ENCODE peak calls at places on chromosomes 2 and 18, in seven cellular contexts. One of them, this sample, is unnamed.
A peak's percentile ranks its signal among the peaks of the same experiment; 100 is the strongest.

GRCh38 chr2:224646242-224646846 is 61.2 kb upstream of the CUL3 start:
- ATAC-seq in PC-3: peak; percentile 70
- ATAC-seq in RWPE2: no peak
- ATAC-seq in heart right ventricle: no peak
- ATAC-seq in DND-41: peak; percentile 76
- ATAC-seq in heart left ventricle: no peak
- ATAC-seq in right cardiac atrium: no peak
- ATAC-seq in this sample: no peak

GRCh38 chr2:144331652-144332355 is 188.1 kb downstream of the ZEB2 start:
- ATAC-seq in PC-3: peak; percentile 72
- ATAC-seq in RWPE2: peak; percentile 74
- ATAC-seq in heart right ventricle: peak; percentile 68
- ATAC-seq in DND-41: no peak
- ATAC-seq in heart left ventricle: peak; percentile 92
- ATAC-seq in right cardiac atrium: peak; percentile 68
- ATAC-seq in this sample: no peak

GRCh38 chr2:203586151-203586550 is 51.0 kb upstream of the RAPH1 start:
- ATAC-seq in PC-3: no peak
- ATAC-seq in RWPE2: no peak
- ATAC-seq in heart right ventricle: no peak
- ATAC-seq in DND-41: no peak
- ATAC-seq in heart left ventricle: no peak
- ATAC-seq in right cardiac atrium: no peak
- ATAC-seq in this sample: no peak

GRCh38 chr2:169768262-169768995 is 30.2 kb upstream of the SSB start:
- ATAC-seq in PC-3: no peak
- ATAC-seq in RWPE2: no peak
- ATAC-seq in heart right ventricle: peak; percentile 35
- ATAC-seq in DND-41: no peak
- ATAC-seq in heart left ventricle: peak; percentile 45
- ATAC-seq in right cardiac atrium: peak; percentile 83
- ATAC-seq in this sample: no peak

GRCh38 chr2:64263315-64263714 is 119.1 kb upstream of the PELI1 start:
- ATAC-seq in PC-3: peak; percentile 92
- ATAC-seq in RWPE2: peak; percentile 95
- ATAC-seq in heart right ventricle: peak; percentile 24
- ATAC-seq in DND-41: no peak
- ATAC-seq in heart left ventricle: peak; percentile 63
- ATAC-seq in right cardiac atrium: peak; percentile 47
- ATAC-seq in this sample: no peak

GRCh38 chr18:832085-832681 is 20.1 kb upstream of the YES1 start:
- ATAC-seq in PC-3: peak; percentile 64
- ATAC-seq in RWPE2: peak; percentile 41
- ATAC-seq in heart right ventricle: peak; percentile 40
- ATAC-seq in DND-41: no peak
- ATAC-seq in heart left ventricle: peak; percentile 43
- ATAC-seq in right cardiac atrium: peak; percentile 63
- ATAC-seq in this sample: no peak

GRCh38 chr2:160353166-160353565 is 140.4 kb downstream of the RBMS1 start:
- ATAC-seq in PC-3: peak; percentile 27
- ATAC-seq in RWPE2: peak; percentile 31
- ATAC-seq in heart right ventricle: no peak
- ATAC-seq in DND-41: peak; percentile 79
- ATAC-seq in heart left ventricle: no peak
- ATAC-seq in right cardiac atrium: no peak
- ATAC-seq in this sample: no peak

GRCh38 chr2:173130521-173131467 is 55.1 kb downstream of the MAP3K20 start:
- ATAC-seq in PC-3: no peak
- ATAC-seq in RWPE2: peak; percentile 81
- ATAC-seq in heart right ventricle: peak; percentile 64
- ATAC-seq in DND-41: no peak
- ATAC-seq in heart left ventricle: peak; percentile 60
- ATAC-seq in right cardiac atrium: no peak
- ATAC-seq in this sample: no peak

GRCh38 chr2:37550197-37550596 is 121.2 kb downstream of the CDC42EP3 start:
- ATAC-seq in PC-3: no peak
- ATAC-seq in RWPE2: no peak
- ATAC-seq in heart right ventricle: no peak
- ATAC-seq in DND-41: no peak
- ATAC-seq in heart left ventricle: no peak
- ATAC-seq in right cardiac atrium: no peak
- ATAC-seq in this sample: no peak

GRCh38 chr2:8457620-8458255 is 224.1 kb upstream of the ID2 start:
- ATAC-seq in PC-3: no peak
- ATAC-seq in RWPE2: no peak
- ATAC-seq in heart right ventricle: no peak
- ATAC-seq in DND-41: no peak
- ATAC-seq in heart left ventricle: no peak
- ATAC-seq in right cardiac atrium: no peak
- ATAC-seq in this sample: no peak

GRCh38 chr2:157751462-157752058 is 122.9 kb upstream of the ACVR1C start:
- ATAC-seq in PC-3: no peak
- ATAC-seq in RWPE2: peak; percentile 19
- ATAC-seq in heart right ventricle: peak; percentile 46
- ATAC-seq in DND-41: no peak
- ATAC-seq in heart left ventricle: peak; percentile 46
- ATAC-seq in right cardiac atrium: peak; percentile 26
- ATAC-seq in this sample: no peak

GRCh38 chr2:239265681-239266435 is 135.0 kb downstream of the HDAC4 start:
- ATAC-seq in PC-3: no peak
- ATAC-seq in RWPE2: no peak
- ATAC-seq in heart right ventricle: no peak
- ATAC-seq in DND-41: no peak
- ATAC-seq in heart left ventricle: peak; percentile 1
- ATAC-seq in right cardiac atrium: peak; percentile 3
- ATAC-seq in this sample: no peak

GRCh38 chr2:195049372-195050031 is 607.5 kb upstream of the SLC39A10 start:
- ATAC-seq in PC-3: peak; percentile 83
- ATAC-seq in RWPE2: peak; percentile 66
- ATAC-seq in heart right ventricle: no peak
- ATAC-seq in DND-41: no peak
- ATAC-seq in heart left ventricle: no peak
- ATAC-seq in right cardiac atrium: no peak
- ATAC-seq in this sample: no peak

GRCh38 chr2:230700447-230700846 is 12.2 kb upstream of the CAB39 start:
- ATAC-seq in PC-3: no peak
- ATAC-seq in RWPE2: no peak
- ATAC-seq in heart right ventricle: peak; percentile 51
- ATAC-seq in DND-41: no peak
- ATAC-seq in heart left ventricle: peak; percentile 38
- ATAC-seq in right cardiac atrium: peak; percentile 43
- ATAC-seq in this sample: peak; percentile 60

GRCh38 chr2:70871398-70872211 is 36.0 kb upstream of the CD207 start:
- ATAC-seq in PC-3: peak; percentile 99
- ATAC-seq in RWPE2: peak; percentile 96
- ATAC-seq in heart right ventricle: peak; percentile 94
- ATAC-seq in DND-41: peak; percentile 95
- ATAC-seq in heart left ventricle: peak; percentile 97
- ATAC-seq in right cardiac atrium: peak; percentile 95
- ATAC-seq in this sample: peak; percentile 88

GRCh38 chr18:36511791-36512352 is 214.4 kb downstream of the FHOD3 start:
- ATAC-seq in PC-3: peak; percentile 72
- ATAC-seq in RWPE2: no peak
- ATAC-seq in heart right ventricle: peak; percentile 47
- ATAC-seq in DND-41: no peak
- ATAC-seq in heart left ventricle: peak; percentile 60
- ATAC-seq in right cardiac atrium: no peak
- ATAC-seq in this sample: no peak

GRCh38 chr2:96413067-96413722 is 77.6 kb downstream of the NCAPH start:
- ATAC-seq in PC-3: peak; percentile 85
- ATAC-seq in RWPE2: peak; percentile 79
- ATAC-seq in heart right ventricle: no peak
- ATAC-seq in DND-41: no peak
- ATAC-seq in heart left ventricle: no peak
- ATAC-seq in right cardiac atrium: peak; percentile 26
- ATAC-seq in this sample: no peak

GRCh38 chr2:62596061-62596658 is 90.2 kb upstream of the TMEM17 start:
- ATAC-seq in PC-3: peak; percentile 71
- ATAC-seq in RWPE2: no peak
- ATAC-seq in heart right ventricle: peak; percentile 22
- ATAC-seq in DND-41: no peak
- ATAC-seq in heart left ventricle: peak; percentile 29
- ATAC-seq in right cardiac atrium: no peak
- ATAC-seq in this sample: peak; percentile 36

GRCh38 chr2:144084114-144084661 is 435.7 kb downstream of the ZEB2 start:
- ATAC-seq in PC-3: peak; percentile 78
- ATAC-seq in RWPE2: peak; percentile 64
- ATAC-seq in heart right ventricle: no peak
- ATAC-seq in DND-41: no peak
- ATAC-seq in heart left ventricle: no peak
- ATAC-seq in right cardiac atrium: no peak
- ATAC-seq in this sample: no peak

GRCh38 chr2:121155502-121156056 is 129.4 kb downstream of the TFCP2L1 start:
- ATAC-seq in PC-3: peak; percentile 32
- ATAC-seq in RWPE2: peak; percentile 22
- ATAC-seq in heart right ventricle: peak; percentile 24
- ATAC-seq in DND-41: no peak
- ATAC-seq in heart left ventricle: no peak
- ATAC-seq in right cardiac atrium: peak; percentile 24
- ATAC-seq in this sample: peak; percentile 25

GRCh38 chr2:94874277-94874997 is 3.2 kb downstream of the TEKT4 start:
- ATAC-seq in PC-3: peak; percentile 74
- ATAC-seq in RWPE2: peak; percentile 84
- ATAC-seq in heart right ventricle: peak; percentile 54
- ATAC-seq in DND-41: peak; percentile 93
- ATAC-seq in heart left ventricle: peak; percentile 57
- ATAC-seq in right cardiac atrium: peak; percentile 43
- ATAC-seq in this sample: no peak

GRCh38 chr18:63155910-63156773 is 163.4 kb downstream of the BCL2 start:
- ATAC-seq in PC-3: no peak
- ATAC-seq in RWPE2: no peak
- ATAC-seq in heart right ventricle: no peak
- ATAC-seq in DND-41: no peak
- ATAC-seq in heart left ventricle: no peak
- ATAC-seq in right cardiac atrium: no peak
- ATAC-seq in this sample: no peak

GRCh38 chr18:63154350-63155152 is 165.0 kb downstream of the BCL2 start:
- ATAC-seq in PC-3: peak; percentile 33
- ATAC-seq in RWPE2: no peak
- ATAC-seq in heart right ventricle: no peak
- ATAC-seq in DND-41: no peak
- ATAC-seq in heart left ventricle: no peak
- ATAC-seq in right cardiac atrium: no peak
- ATAC-seq in this sample: no peak

GRCh38 chr18:63152791-63153190 is 166.8 kb downstream of the BCL2 start:
- ATAC-seq in PC-3: no peak
- ATAC-seq in RWPE2: no peak
- ATAC-seq in heart right ventricle: no peak
- ATAC-seq in DND-41: no peak
- ATAC-seq in heart left ventricle: no peak
- ATAC-seq in right cardiac atrium: no peak
- ATAC-seq in this sample: no peak

GRCh38 chr18:63157293-63158011 is 162.1 kb downstream of the BCL2 start:
- ATAC-seq in PC-3: no peak
- ATAC-seq in RWPE2: no peak
- ATAC-seq in heart right ventricle: no peak
- ATAC-seq in DND-41: no peak
- ATAC-seq in heart left ventricle: no peak
- ATAC-seq in right cardiac atrium: no peak
- ATAC-seq in this sample: no peak

DNA sequence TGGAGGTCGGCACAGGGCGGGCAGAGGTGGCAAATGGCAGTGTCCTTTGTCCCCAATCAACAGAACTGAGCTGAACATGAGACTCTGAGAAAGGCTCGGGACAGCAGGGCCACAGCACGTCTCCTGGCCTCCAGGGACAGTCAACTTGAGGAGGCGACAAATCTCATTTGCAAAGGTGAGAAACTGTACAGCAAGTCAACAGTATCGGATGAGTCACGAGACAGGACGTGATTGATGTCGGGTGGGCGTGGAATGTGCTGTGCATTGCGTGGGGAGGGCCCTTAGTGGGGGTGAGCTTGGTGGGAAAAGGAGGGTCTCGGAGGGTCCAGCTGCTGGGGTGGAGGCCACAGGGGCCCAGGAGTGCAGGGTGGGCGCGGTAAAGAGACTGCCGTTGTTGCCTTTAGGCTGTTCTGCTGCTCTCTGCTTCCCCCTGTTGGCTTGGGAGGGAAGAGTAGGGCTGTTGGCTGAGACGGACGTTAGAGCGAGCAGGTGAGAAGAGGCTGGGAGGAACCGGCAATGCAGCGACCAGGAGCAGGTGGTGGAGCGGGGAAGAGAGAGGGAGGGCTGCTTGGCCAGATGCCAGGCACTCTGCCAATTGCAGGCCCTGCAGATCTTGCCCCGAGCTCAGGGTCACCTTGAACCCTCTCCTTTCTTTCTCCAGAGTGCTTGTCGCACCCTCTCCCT is 164.3 kb downstream of the BCL2 start:
- ATAC-seq in PC-3: peak; percentile 63
- ATAC-seq in RWPE2: peak; percentile 61
- ATAC-seq in heart right ventricle: peak; percentile 82
- ATAC-seq in DND-41: peak; percentile 75
- ATAC-seq in heart left ventricle: peak; percentile 91
- ATAC-seq in right cardiac atrium: peak; percentile 83
- ATAC-seq in this sample: peak; percentile 47
- H3K4me1 ChIP-seq in PC-3: peaks cover 7% of the 10 kb centered on the region
- H3K4me1 ChIP-seq in RWPE2: no peaks in the 10 kb centered on the region
- H3K4me1 ChIP-seq in heart right ventricle: peaks cover 41% of the 10 kb centered on the region
- H3K4me1 ChIP-seq in DND-41: peaks cover 47% of the 10 kb centered on the region
- H3K4me1 ChIP-seq in heart left ventricle: peaks cover 49% of the 10 kb centered on the region
- H3K4me1 ChIP-seq in right cardiac atrium: no peaks in the 10 kb centered on the region
- H3K4me1 ChIP-seq in this sample: peaks cover 3% of the 10 kb centered on the region

GRCh38 chr18:74286106-74286856 is 5.5 kb downstream of the CYB5A start:
- ATAC-seq in PC-3: peak; percentile 19
- ATAC-seq in RWPE2: peak; percentile 16
- ATAC-seq in heart right ventricle: no peak
- ATAC-seq in DND-41: no peak
- ATAC-seq in heart left ventricle: no peak
- ATAC-seq in right cardiac atrium: no peak
- ATAC-seq in this sample: no peak
- H3K4me1 ChIP-seq in PC-3: peaks cover 78% of the 10 kb centered on the region
- H3K4me1 ChIP-seq in RWPE2: peaks cover 6% of the 10 kb centered on the region
- H3K4me1 ChIP-seq in heart right ventricle: peaks cover 73% of the 10 kb centered on the region
- H3K4me1 ChIP-seq in DND-41: peaks cover 12% of the 10 kb centered on the region
- H3K4me1 ChIP-seq in heart left ventricle: peaks cover 78% of the 10 kb centered on the region
- H3K4me1 ChIP-seq in right cardiac atrium: peaks cover 16% of the 10 kb centered on the region
- H3K4me1 ChIP-seq in this sample: peaks cover 34% of the 10 kb centered on the region

GRCh38 chr2:72821118-72821517 is 4.7 kb downstream of the EXOC6B start:
- ATAC-seq in PC-3: no peak
- ATAC-seq in RWPE2: no peak
- ATAC-seq in heart right ventricle: no peak
- ATAC-seq in DND-41: no peak
- ATAC-seq in heart left ventricle: no peak
- ATAC-seq in right cardiac atrium: no peak
- ATAC-seq in this sample: no peak
- H3K4me1 ChIP-seq in PC-3: peaks cover 26% of the 10 kb centered on the region
- H3K4me1 ChIP-seq in RWPE2: peaks cover 35% of the 10 kb centered on the region
- H3K4me1 ChIP-seq in heart right ventricle: peaks cover 13% of the 10 kb centered on the region
- H3K4me1 ChIP-seq in DND-41: peaks cover 13% of the 10 kb centered on the region
- H3K4me1 ChIP-seq in heart left ventricle: peaks cover 28% of the 10 kb centered on the region
- H3K4me1 ChIP-seq in right cardiac atrium: peaks cover 2% of the 10 kb centered on the region
- H3K4me1 ChIP-seq in this sample: peaks cover 11% of the 10 kb centered on the region

DNA sequence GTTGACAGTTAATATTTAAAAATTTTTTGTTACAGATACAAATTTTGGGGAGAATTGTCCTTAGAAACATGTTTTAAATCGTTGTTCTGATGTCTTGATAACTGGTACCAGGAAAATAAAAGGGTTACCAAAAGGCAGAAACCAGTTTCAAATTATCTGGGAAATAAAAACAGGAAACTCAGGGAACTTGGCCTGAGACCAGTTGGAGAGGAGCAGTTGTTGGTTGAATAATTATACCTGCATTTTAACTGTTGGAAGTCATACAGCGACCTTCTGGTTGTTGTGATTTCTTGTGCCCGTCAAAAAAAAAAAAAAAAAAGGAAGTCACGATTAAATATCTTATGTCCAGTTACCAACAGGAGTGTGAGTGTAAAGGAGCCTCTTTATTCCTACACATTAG is 51.8 kb downstream of the CRIM1 start:
- ATAC-seq in PC-3: no peak
- ATAC-seq in RWPE2: no peak
- ATAC-seq in heart right ventricle: no peak
- ATAC-seq in DND-41: no peak
- ATAC-seq in heart left ventricle: no peak
- ATAC-seq in right cardiac atrium: no peak
- ATAC-seq in this sample: no peak
- H3K4me1 ChIP-seq in PC-3: peaks cover 40% of the 10 kb centered on the region
- H3K4me1 ChIP-seq in RWPE2: peaks cover 49% of the 10 kb centered on the region
- H3K4me1 ChIP-seq in heart right ventricle: peaks cover 49% of the 10 kb centered on the region
- H3K4me1 ChIP-seq in DND-41: no peaks in the 10 kb centered on the region
- H3K4me1 ChIP-seq in heart left ventricle: peaks cover 78% of the 10 kb centered on the region
- H3K4me1 ChIP-seq in right cardiac atrium: peaks cover 3% of the 10 kb centered on the region
- H3K4me1 ChIP-seq in this sample: peaks cover 5% of the 10 kb centered on the region